ENCODE peak calls at places on chromosome 1, in five cellular contexts. I is upper lobe of right lung, H is astrocyte, D is esophagus squamous epithelium, V is body of pancreas. S is an unnamed sample. For H3K4me1 and H3K27me3, the result is how much of the 10 kb centered on the place peaks cover.

GRCh38 chr1:183651621-183652020 is 1.5 kb downstream of the APOBEC4 start:
- DNase-seq in V (no peak), H (no peak), D (no peak), I (no peak), S (no peak)

GRCh38 chr1:179867493-179868330 is 9.9 kb downstream of the TOR1AIP2 start:
- DNase-seq in V (peak), D (no peak), H (no peak), I (no peak), S (peak)

GRCh38 chr1:41741244-41741643 is 177.5 kb downstream of the HIVEP3 start:
- DNase-seq in V (no peak), I (peak), H (no peak), D (no peak), S (no peak)

GRCh38 chr1:54888080-54888733 is 1.2 kb upstream of the DHCR24 start:
- DNase-seq in V (no peak), I (no peak), D (no peak), H (no peak), S (no peak)

GRCh38 chr1:9825101-9826074 is 1.6 kb upstream of the CLSTN1 start:
- DNase-seq in D (no peak), I (peak), H (peak), V (peak), S (peak)

GRCh38 chr1:1597275-1597930 is 2.5 kb downstream of the FNDC10 start:
- DNase-seq in I (no peak), D (no peak), H (no peak), V (peak), S (no peak)

GRCh38 chr1:170604065-170604464 is 59.9 kb upstream of the PRRX1 start:
- DNase-seq in I (no peak), V (no peak), H (peak), D (no peak), S (no peak)

GRCh38 chr1:22303816-22304215 is 147.8 kb upstream of the ZBTB40 start:
- DNase-seq in D (no peak), H (no peak), V (no peak), I (no peak), S (no peak)

GRCh38 chr1:48338257-48338656 is 115.7 kb downstream of the SLC5A9 start:
- DNase-seq in D (no peak), I (no peak), V (no peak), H (no peak), S (no peak)

GRCh38 chr1:226026833-226027232 is 27.7 kb upstream of the SDE2 start:
- DNase-seq in D (no peak), V (no peak), I (no peak), H (no peak), S (no peak)

GRCh38 chr1:183349201-183349711 is 68.9 kb downstream of the NMNAT2 start:
- DNase-seq in I (no peak), V (no peak), D (no peak), H (peak), S (no peak)

GRCh38 chr1:243513726-243514491 is 258.1 kb downstream of the SDCCAG8 start:
- DNase-seq in D (no peak), I (no peak), V (no peak), H (peak), S (no peak)

GRCh38 chr1:38018864-38019343 is 6.4 kb downstream of the UTP11 start:
- DNase-seq in I (no peak), D (no peak), V (no peak), H (no peak), S (no peak)

GRCh38 chr1:112698366-112699310 is 8.3 kb downstream of the RHOC start:
- DNase-seq in I (no peak), H (no peak), D (no peak), V (peak), S (no peak)

GRCh38 chr1:160117709-160118183 is 2.2 kb downstream of the ATP1A2 start:
- DNase-seq in I (no peak), D (no peak), V (peak), H (no peak), S (no peak)

GRCh38 chr1:41640756-41641482 is 156.4 kb upstream of the EDN2 start:
- DNase-seq in I (peak), V (no peak), D (no peak), H (no peak), S (no peak)

GRCh38 chr1:26285366-26286063 is 5.6 kb downstream of the SH3BGRL3 start:
- DNase-seq in V (no peak), I (no peak), H (no peak), D (no peak), S (no peak)

GRCh38 chr1:153882296-153882912 is 40.4 kb downstream of the GATAD2B start:
- DNase-seq in D (no peak), V (no peak), H (peak), I (no peak), S (no peak)

GRCh38 chr1:230979389-230979716 is 459 bp downstream of the ARV1 start:
- DNase-seq in H (no peak), I (no peak), D (no peak), V (no peak), S (no peak)

GRCh38 chr1:149929847-149930246 is 2.2 kb upstream of the SF3B4 start:
- DNase-seq in D (no peak), V (no peak), H (no peak), I (no peak), S (no peak)

GRCh38 chr1:15712158-15712557 is 23.9 kb upstream of the SLC25A34 start:
- DNase-seq in I (no peak), H (no peak), D (no peak), V (no peak), S (no peak)

GRCh38 chr1:14968251-14968812 is 185.2 kb upstream of the TMEM51 start:
- DNase-seq in I (no peak), H (peak), D (no peak), V (no peak), S (no peak)

GRCh38 chr1:84253891-84254290 is 47.6 kb upstream of the SAMD13 start:
- DNase-seq in H (peak), I (peak), V (peak), D (no peak), S (no peak)

GRCh38 chr1:38114231-38114630 is 67.6 kb upstream of the POU3F1 start:
- DNase-seq in V (peak), D (no peak), I (no peak), H (peak), S (no peak)

GRCh38 chr1:164558461-164559341 is at the start of gene PBX1:
- DNase-seq in D (peak), V (peak), H (peak), I (peak), S (peak)

GRCh38 chr1:191839891-191840290 is 318.4 kb upstream of the RGS18 start:
- DNase-seq in V (no peak), H (peak), I (no peak), D (no peak), S (no peak)

GRCh38 chr1:44300882-44301281 is 54.2 kb downstream of the ERI3 start:
- DNase-seq in H (no peak), V (no peak), D (no peak), I (no peak), S (no peak)

GRCh38 chr1:56874689-56875088 is 20.1 kb downstream of the C8A start:
- DNase-seq in D (no peak), I (no peak), H (no peak), V (no peak), S (no peak)

GRCh38 chr1:8374356-8374755 is 56.4 kb downstream of the SLC45A1 start:
- DNase-seq in V (peak), H (no peak), D (no peak), I (no peak), S (no peak)

GRCh38 chr1:54795841-54796468 is 5.2 kb downstream of the TTC22 start:
- DNase-seq in H (no peak), I (no peak), V (peak), D (no peak), S (no peak)

DNA sequence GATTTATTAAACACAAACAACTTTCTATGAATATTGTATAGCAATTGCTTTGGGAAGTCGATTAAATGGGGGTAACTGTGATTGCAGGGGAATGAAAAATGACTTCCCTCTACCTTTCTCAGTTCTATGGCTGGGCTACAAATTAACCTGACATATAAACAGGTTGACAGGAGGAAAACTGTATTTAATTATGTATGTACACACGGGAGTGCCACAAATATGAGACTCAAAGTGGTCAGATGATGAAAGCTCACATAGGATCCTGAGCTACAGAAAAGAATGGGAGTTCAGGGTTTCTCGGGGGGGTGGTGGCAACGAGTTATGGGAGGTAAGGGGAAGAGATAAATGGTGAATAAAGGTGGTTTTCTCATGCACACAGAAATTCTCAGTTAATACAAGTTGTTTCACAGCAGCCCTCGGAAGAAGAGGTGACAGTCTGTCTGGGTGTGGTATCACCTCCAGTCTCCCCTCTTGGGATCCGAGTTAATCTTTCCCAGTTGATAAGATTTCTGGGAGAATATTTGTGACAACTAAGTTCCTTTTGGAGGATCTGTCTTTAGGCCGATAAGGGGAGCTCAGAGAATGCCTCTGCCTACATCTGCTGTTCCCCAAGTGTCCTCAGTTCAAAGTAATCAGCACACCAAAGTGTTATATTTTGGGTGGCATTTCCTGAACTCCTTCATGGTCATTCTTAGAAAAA is 26.3 kb downstream of the GADD45A start:
- DNase-seq in I (no peak), H (no peak), V (no peak), D (no peak), S (no peak)
- H3K4me1 ChIP-seq in I (under half), H (half or more), V (under half), D (under half), S (under half)

GRCh38 chr1:4760088-4760487 is 105.7 kb downstream of the AJAP1 start:
- DNase-seq in H (no peak), V (no peak), D (no peak), I (no peak), S (no peak)
- H3K27me3 ChIP-seq in H (under half), V (under half), D (under half), I (under half), S (under half)

GRCh38 chr1:23582820-23583219 is 23.5 kb upstream of the ID3 start:
- DNase-seq in V (no peak), H (no peak), D (no peak), I (no peak), S (no peak)

GRCh38 chr1:23581219-23581618 is 21.9 kb upstream of the ID3 start:
- DNase-seq in I (no peak), H (no peak), V (no peak), D (no peak), S (no peak)

GRCh38 chr1:23589506-23589872 is 30.2 kb upstream of the ID3 start:
- DNase-seq in D (no peak), H (no peak), V (no peak), I (no peak), S (no peak)

GRCh38 chr1:23588749-23589505 is 29.6 kb upstream of the ID3 start:
- DNase-seq in V (no peak), I (no peak), D (no peak), H (no peak), S (no peak)

DNA sequence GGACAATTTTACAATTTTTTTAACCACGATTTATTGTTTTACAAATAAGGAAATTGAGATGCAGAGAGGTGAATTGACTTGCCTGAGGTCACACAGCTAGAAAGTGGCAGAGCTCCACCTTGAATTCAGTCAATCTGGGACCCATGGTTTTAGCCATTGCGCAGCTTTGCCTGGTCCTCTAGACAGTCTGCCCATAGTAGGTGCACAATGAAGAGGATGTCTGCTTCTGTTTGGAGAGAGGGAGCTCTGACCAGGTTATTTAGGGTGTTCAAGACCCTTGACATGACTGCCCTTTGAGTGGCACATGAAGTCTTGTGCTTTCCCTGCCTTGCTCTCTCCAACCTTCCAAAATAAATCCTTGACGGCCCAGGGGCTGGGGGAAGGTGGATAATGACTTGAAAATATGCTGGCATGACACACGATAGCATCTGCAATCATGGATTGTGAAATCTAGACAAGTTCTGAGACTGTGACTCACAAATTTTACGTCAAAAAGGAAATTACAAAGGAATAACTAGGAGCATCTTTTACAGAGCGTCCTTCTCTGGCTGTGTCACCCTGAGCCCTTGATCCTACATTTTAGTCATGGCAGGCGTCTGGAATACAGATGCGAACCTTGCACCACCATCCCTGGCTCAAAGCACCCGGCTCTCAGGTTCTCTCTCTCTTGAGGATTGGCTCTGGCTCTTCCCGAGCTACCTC is 26.2 kb upstream of the ID3 start:
- DNase-seq in H (peak), V (no peak), I (no peak), D (no peak), S (no peak)
- H3K4me3 ChIP-seq in H (no peak), V (no peak), I (no peak), D (no peak), S (no peak)

DNA sequence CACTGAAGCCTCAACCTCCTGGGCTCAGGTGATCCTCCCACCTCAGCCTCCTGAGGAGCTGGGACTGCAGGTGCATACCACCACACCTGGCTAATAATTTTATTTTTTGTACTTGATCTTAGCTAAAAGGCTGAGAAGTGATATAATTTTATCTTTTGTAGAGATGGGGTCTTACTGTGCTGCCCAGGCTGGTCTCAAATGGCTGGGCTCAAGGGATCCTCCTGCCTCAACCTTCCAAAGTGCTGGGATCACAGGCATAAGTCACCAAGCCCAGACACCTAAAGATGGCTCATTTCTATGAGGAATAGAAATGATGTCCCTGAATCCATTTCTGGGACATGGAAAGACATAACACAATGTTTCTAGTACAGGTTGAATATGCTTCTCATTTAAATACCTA is 57.8 kb downstream of the TOMM20 start:
- DNase-seq in H (no peak), I (no peak), D (no peak), V (no peak), S (no peak)
- H3K4me1 ChIP-seq in H (half or more), I (half or more), D (under half), V (half or more), S (under half)

DNA sequence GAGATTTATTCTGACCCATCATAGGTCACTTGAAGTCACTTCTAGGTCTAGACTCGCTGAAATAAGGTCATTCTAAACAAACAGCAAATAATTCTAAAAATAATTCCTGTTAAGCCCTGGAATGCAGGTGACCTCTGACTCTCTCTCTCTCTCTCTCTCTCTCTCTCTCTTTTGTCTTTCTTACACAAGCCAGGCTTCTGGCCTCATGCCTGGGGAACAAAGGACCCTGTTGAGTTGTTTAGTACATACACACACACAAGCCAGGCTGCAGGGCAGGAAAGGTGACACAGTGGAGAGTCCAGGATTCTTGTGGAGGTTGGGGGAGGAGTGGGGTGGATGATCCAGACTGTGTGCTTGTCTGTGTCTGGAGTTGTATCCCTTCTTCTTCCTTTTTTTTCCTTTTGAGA is 4.0 kb upstream of the MEX3A start:
- DNase-seq in I (no peak), V (peak), D (no peak), H (peak), S (no peak)
- H3K27me3 ChIP-seq in I (under half), V (under half), D (under half), H (under half), S (under half)